ENCODE peak calls at places on chromosome 2, in ten cellular contexts. K is IMR-90; G is neural progenitor cell; Y is CD4-positive, CD25-positive, alpha-beta regulatory T cell; X is A673; Q is DND-41; L is left ventricle myocardium inferior; H is sigmoid colon; E is CD8-positive, alpha-beta memory T cell; O is CD8-positive, alpha-beta T cell. W is an unnamed sample. For H3K36me3, the result is how much of the 10 kb centered on the place peaks cover.

GRCh38 chr2:12819098-12819465 is 102.3 kb downstream of the TRIB2 start:
- DNase-seq in K (peak), G (no peak), Y (no peak), X (peak), Q (no peak), L (peak), H (peak), E (no peak), O (no peak), W (no peak)

GRCh38 chr2:170432823-170433222 is 254.9 kb downstream of the MYO3B start:
- DNase-seq in K (no peak), G (no peak), Y (no peak), X (no peak), Q (no peak), L (no peak), H (no peak), E (no peak), O (no peak), W (no peak)

GRCh38 chr2:143128681-143129580 is at the start of gene ARHGAP15:
- DNase-seq in K (no peak), G (no peak), Y (peak), X (no peak), Q (peak), L (no peak), H (no peak), E (peak), O (peak), W (peak)

GRCh38 chr2:176001281-176001902 is 675 bp downstream of the LNPK start:
- DNase-seq in K (peak), G (peak), Y (peak), X (peak), Q (peak), L (peak), H (peak), E (peak), O (peak), W (peak)

GRCh38 chr2:98650998-98651397 is 42.6 kb downstream of the UNC50 start:
- DNase-seq in K (no peak), G (no peak), Y (no peak), X (no peak), Q (no peak), L (no peak), H (no peak), E (no peak), O (no peak), W (no peak)

GRCh38 chr2:125581561-125581960 is 1074.4 kb upstream of the GYPC start:
- DNase-seq in K (no peak), G (peak), Y (no peak), X (no peak), Q (no peak), L (no peak), H (no peak), E (no peak), O (no peak), W (no peak)

GRCh38 chr2:142603761-142604160 is 273.7 kb upstream of the KYNU start:
- DNase-seq in K (no peak), G (no peak), Y (no peak), X (peak), Q (no peak), L (no peak), H (no peak), E (no peak), O (no peak), W (no peak)

GRCh38 chr2:43406643-43407042 is 180.2 kb upstream of the ZFP36L2 start:
- DNase-seq in K (no peak), G (no peak), Y (no peak), X (no peak), Q (no peak), L (no peak), H (no peak), E (no peak), O (no peak), W (no peak)

GRCh38 chr2:20448246-20449046 is 1.6 kb downstream of the RHOB start:
- DNase-seq in K (peak), G (peak), Y (no peak), X (no peak), Q (no peak), L (no peak), H (peak), E (no peak), O (no peak), W (no peak)

GRCh38 chr2:159790323-159790722 is 7.7 kb downstream of the CD302 start:
- DNase-seq in K (no peak), G (no peak), Y (no peak), X (no peak), Q (no peak), L (no peak), H (no peak), E (no peak), O (no peak), W (no peak)

GRCh38 chr2:216538538-216538937 is 39.9 kb downstream of the RPL37A start:
- DNase-seq in K (no peak), G (no peak), Y (no peak), X (no peak), Q (no peak), L (no peak), H (no peak), E (no peak), O (no peak), W (no peak)

GRCh38 chr2:128550801-128551416 is 232.2 kb upstream of the HS6ST1 start:
- DNase-seq in K (no peak), G (no peak), Y (no peak), X (no peak), Q (no peak), L (no peak), H (no peak), E (no peak), O (no peak), W (peak)

GRCh38 chr2:53583583-53583982 is 184.0 kb upstream of the CHAC2 start:
- DNase-seq in K (no peak), G (no peak), Y (no peak), X (no peak), Q (no peak), L (no peak), H (no peak), E (no peak), O (no peak), W (no peak)

GRCh38 chr2:62270728-62271127 is 74.8 kb downstream of the B3GNT2 start:
- DNase-seq in K (peak), G (no peak), Y (no peak), X (peak), Q (peak), L (peak), H (peak), E (no peak), O (no peak), W (no peak)

GRCh38 chr2:168465594-168465993 is 9.5 kb downstream of the CERS6 start:
- DNase-seq in K (no peak), G (no peak), Y (no peak), X (no peak), Q (no peak), L (no peak), H (no peak), E (no peak), O (no peak), W (no peak)

GRCh38 chr2:148614024-148614331 is 30.6 kb upstream of the EPC2 start:
- DNase-seq in K (no peak), G (peak), Y (no peak), X (peak), Q (no peak), L (no peak), H (no peak), E (no peak), O (no peak), W (no peak)

GRCh38 chr2:69837533-69837932 is 8.1 kb downstream of the GMCL1 start:
- DNase-seq in K (no peak), G (no peak), Y (no peak), X (no peak), Q (no peak), L (no peak), H (no peak), E (no peak), O (no peak), W (no peak)
- H3K36me3 ChIP-seq in K (under half), G (under half), Y (under half), X (under half), Q (half or more), L (under half), H (under half), E (under half), O (under half), W (under half)

DNA sequence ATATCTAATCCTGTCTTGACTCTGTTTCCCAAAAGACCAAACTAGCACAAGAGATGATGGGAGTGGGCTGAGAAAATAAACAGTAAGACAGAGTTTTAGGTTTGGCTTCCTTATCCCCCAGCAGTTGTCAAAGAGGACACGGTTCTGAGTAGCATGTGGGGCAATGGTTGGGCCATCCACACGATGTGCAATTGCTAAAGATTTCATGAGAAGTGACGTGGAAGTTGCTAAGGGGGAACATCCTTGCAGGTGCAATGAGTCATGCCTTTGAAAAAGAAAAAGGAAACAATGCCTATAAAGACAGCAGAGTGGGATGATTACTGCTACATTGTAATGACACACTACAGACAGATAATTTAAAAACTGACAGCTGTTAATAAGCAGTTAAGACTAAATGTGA is 1395.8 kb downstream of the LRP1B start:
- DNase-seq in K (no peak), G (no peak), Y (no peak), X (no peak), Q (peak), L (no peak), H (no peak), E (no peak), O (no peak), W (no peak)
- H3K36me3 ChIP-seq in K (under half), G (under half), Y (under half), X (under half), Q (under half), L (under half), H (under half), E (under half), O (under half), W (under half)

GRCh38 chr2:237766334-237766733 is 32.2 kb upstream of the RBM44 start:
- DNase-seq in K (peak), G (no peak), Y (no peak), X (no peak), Q (no peak), L (no peak), H (no peak), E (no peak), O (no peak), W (no peak)
- H3K36me3 ChIP-seq in K (under half), G (under half), Y (half or more), X (under half), Q (under half), L (half or more), H (half or more), E (under half), O (under half), W (under half)

GRCh38 chr2:237090906-237091305 is 5.2 kb downstream of the COPS8 start:
- DNase-seq in K (peak), G (no peak), Y (no peak), X (no peak), Q (no peak), L (no peak), H (no peak), E (no peak), O (no peak), W (no peak)
- H3K36me3 ChIP-seq in K (under half), G (under half), Y (half or more), X (under half), Q (half or more), L (under half), H (half or more), E (under half), O (under half), W (under half)

DNA sequence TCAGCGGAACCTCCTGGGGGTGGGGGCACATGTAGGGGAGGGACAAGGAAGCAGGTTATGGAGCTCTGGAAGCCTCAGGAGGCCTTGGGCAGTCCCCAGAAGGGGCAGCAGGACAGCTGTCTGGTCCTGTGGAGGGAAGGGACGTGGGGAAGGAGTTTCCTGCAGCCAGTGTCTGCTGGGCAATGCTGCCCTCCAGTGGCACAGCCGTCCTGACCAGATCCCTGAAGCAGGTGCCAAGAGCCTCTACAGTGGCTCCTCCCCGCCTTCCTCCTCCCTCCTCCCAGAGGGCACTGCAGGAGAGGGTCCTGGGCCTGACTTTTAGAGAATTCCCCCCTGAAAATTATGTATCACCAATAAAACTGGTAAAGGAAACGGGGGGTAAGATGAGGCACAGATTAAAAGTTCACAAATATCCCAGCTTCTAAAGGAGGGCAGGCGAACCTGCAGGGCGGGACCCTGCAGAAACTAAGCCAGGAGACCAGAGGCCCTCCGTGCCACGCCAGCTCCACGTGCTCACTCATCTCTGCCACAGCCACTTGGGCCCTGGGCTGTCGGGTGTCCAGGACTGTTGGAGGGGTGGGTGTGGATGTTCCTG is 258.5 kb downstream of the TWIST2 start:
- DNase-seq in K (peak), G (peak), Y (no peak), X (peak), Q (no peak), L (peak), H (no peak), E (no peak), O (no peak), W (no peak)
- H3K36me3 ChIP-seq in K (half or more), G (under half), Y (half or more), X (under half), Q (half or more), L (half or more), H (half or more), E (under half), O (under half), W (under half)

GRCh38 chr2:54650612-54651011 is 72.8 kb upstream of the EML6 start:
- DNase-seq in K (no peak), G (no peak), Y (no peak), X (no peak), Q (no peak), L (no peak), H (no peak), E (no peak), O (no peak), W (no peak)

GRCh38 chr2:54646170-54646927 is 77.1 kb upstream of the EML6 start:
- DNase-seq in K (no peak), G (no peak), Y (no peak), X (no peak), Q (no peak), L (no peak), H (no peak), E (no peak), O (no peak), W (no peak)

GRCh38 chr2:54649633-54650032 is 73.8 kb upstream of the EML6 start:
- DNase-seq in K (no peak), G (no peak), Y (no peak), X (no peak), Q (no peak), L (no peak), H (no peak), E (no peak), O (no peak), W (no peak)

GRCh38 chr2:54649191-54649590 is 74.3 kb upstream of the EML6 start:
- DNase-seq in K (no peak), G (no peak), Y (no peak), X (no peak), Q (no peak), L (no peak), H (no peak), E (no peak), O (no peak), W (no peak)

DNA sequence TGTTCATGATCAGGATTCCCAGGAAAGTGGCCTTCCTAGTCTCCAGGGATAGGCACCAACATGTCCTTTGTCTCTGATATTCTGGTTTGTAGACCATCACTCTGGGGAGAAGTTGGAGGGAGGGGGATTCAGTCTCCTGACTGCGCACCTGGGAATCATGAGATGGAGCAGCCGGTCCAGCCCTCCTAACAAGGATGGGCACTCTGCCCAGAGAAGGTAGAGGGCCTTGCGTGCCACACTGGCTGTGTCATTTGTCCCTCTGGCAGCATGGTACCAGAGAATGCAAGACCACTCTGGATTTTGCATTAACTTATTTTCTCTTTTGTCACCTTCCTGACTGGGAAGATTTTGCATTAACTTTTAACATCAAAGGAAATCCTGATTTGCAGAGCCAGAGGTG is 75.2 kb upstream of the EML6 start:
- DNase-seq in K (no peak), G (no peak), Y (no peak), X (no peak), Q (no peak), L (no peak), H (no peak), E (no peak), O (no peak), W (no peak)
- H3K36me3 ChIP-seq in K (half or more), G (under half), Y (half or more), X (half or more), Q (half or more), L (half or more), H (half or more), E (half or more), O (half or more), W (half or more)

GRCh38 chr2:8151888-8152287 is 530.0 kb upstream of the ID2 start:
- DNase-seq in K (no peak), G (no peak), Y (no peak), X (no peak), Q (no peak), L (no peak), H (no peak), E (no peak), O (no peak), W (no peak)

GRCh38 chr2:8153258-8153718 is 528.6 kb upstream of the ID2 start:
- DNase-seq in K (no peak), G (no peak), Y (no peak), X (no peak), Q (no peak), L (no peak), H (no peak), E (no peak), O (no peak), W (no peak)

GRCh38 chr2:8154936-8155335 is 526.9 kb upstream of the ID2 start:
- DNase-seq in K (peak), G (no peak), Y (no peak), X (no peak), Q (no peak), L (no peak), H (no peak), E (no peak), O (no peak), W (no peak)

GRCh38 chr2:8152392-8153257 is 529.2 kb upstream of the ID2 start:
- DNase-seq in K (no peak), G (no peak), Y (no peak), X (no peak), Q (peak), L (no peak), H (no peak), E (no peak), O (no peak), W (no peak)

GRCh38 chr2:8154270-8154669 is 527.6 kb upstream of the ID2 start:
- DNase-seq in K (no peak), G (no peak), Y (no peak), X (no peak), Q (no peak), L (no peak), H (no peak), E (no peak), O (no peak), W (no peak)
- H3K36me3 ChIP-seq in K (under half), G (under half), Y (under half), X (under half), Q (under half), L (under half), H (under half), E (under half), O (under half), W (under half)

W was measured in naive thymus-derived CD4-positive, alpha-beta T cell.